ENCODE peak calls at places on chromosomes 11 and 22, in six cellular contexts. Y is left ventricle myocardium inferior, T is Peyer's patch, A is colonic mucosa, O is AG04450, V is HepG2. K is an unnamed sample.
A peak's percentile ranks its signal among the peaks of the same experiment; 100 is the strongest.

GRCh38 chr11:67276821-67277230 is 10.6 kb downstream of the GRK2 start:
- DNase-seq in Y (no peak), T (peak; percentile 71), A (peak; percentile 67), O (no peak), V (no peak), K (no peak)

GRCh38 chr11:72969894-72970335 is 155.7 kb downstream of the ATG16L2 start:
- DNase-seq in Y (no peak), T (no peak), A (no peak), O (no peak), V (no peak), K (peak; percentile 60)

GRCh38 chr11:105357764-105358163 is 218.2 kb upstream of the CARD18 start:
- DNase-seq in Y (no peak), T (no peak), A (no peak), O (peak; percentile 1), V (no peak), K (peak; percentile 35)

GRCh38 chr11:69220581-69221051 is 64.9 kb downstream of the SMIM38 start:
- DNase-seq in Y (no peak), T (peak; percentile 24), A (no peak), O (no peak), V (no peak), K (no peak)

GRCh38 chr11:117913736-117914397 is 15.3 kb downstream of the TMPRSS13 start:
- DNase-seq in Y (no peak), T (peak; percentile 25), A (no peak), O (no peak), V (no peak), K (no peak)

GRCh38 chr11:1852885-1853284 is at the start of gene LSP1:
- DNase-seq in Y (no peak), T (peak; percentile 94), A (no peak), O (no peak), V (no peak), K (no peak)

GRCh38 chr22:22431271-22432220 is 77.0 kb downstream of the ZNF280B start:
- DNase-seq in Y (peak; percentile 30), T (peak; percentile 92), A (peak; percentile 72), O (peak; percentile 6), V (peak; percentile 49), K (peak; percentile 18)

GRCh38 chr22:28044546-28045173 is 125.6 kb upstream of the PITPNB start:
- DNase-seq in Y (no peak), T (no peak), A (no peak), O (no peak), V (no peak), K (no peak)

GRCh38 chr11:80523057-80523456 is 1082.2 kb upstream of the TENM4 start:
- DNase-seq in Y (no peak), T (no peak), A (no peak), O (no peak), V (no peak), K (peak; percentile 39)

GRCh38 chr11:111691731-111692130 is 74.5 kb downstream of the PPP2R1B start:
- DNase-seq in Y (no peak), T (no peak), A (no peak), O (no peak), V (peak; percentile 6), K (no peak)

GRCh38 chr11:8262552-8263108 is 1.0 kb downstream of the LMO1 start:
- DNase-seq in Y (peak; percentile 37), T (peak; percentile 47), A (no peak), O (peak; percentile 11), V (no peak), K (peak; percentile 21)

GRCh38 chr22:32764330-32765116 is 37.0 kb upstream of the TIMP3 start:
- DNase-seq in Y (peak; percentile 65), T (peak; percentile 56), A (peak; percentile 38), O (peak; percentile 72), V (no peak), K (peak; percentile 87)

GRCh38 chr22:36237462-36238347 is 1.6 kb downstream of the APOL2 start:
- DNase-seq in Y (no peak), T (no peak), A (no peak), O (no peak), V (no peak), K (no peak)

GRCh38 chr11:100930185-100930778 is 199.3 kb downstream of the PGR start:
- DNase-seq in Y (no peak), T (no peak), A (no peak), O (no peak), V (peak; percentile 46), K (peak; percentile 65)

GRCh38 chr11:85718991-85719807 is 33.2 kb upstream of the CCDC89 start:
- DNase-seq in Y (peak; percentile 30), T (no peak), A (no peak), O (peak; percentile 97), V (peak; percentile 3), K (peak; percentile 95)

GRCh38 chr22:41780714-41781507 is 19.6 kb upstream of the CCDC134 start:
- DNase-seq in Y (peak; percentile 35), T (peak; percentile 96), A (peak; percentile 62), O (no peak), V (peak; percentile 56), K (peak; percentile 57)

GRCh38 chr11:76371170-76371569 is 9.8 kb downstream of the THAP12 start:
- DNase-seq in Y (no peak), T (no peak), A (no peak), O (peak; percentile 66), V (no peak), K (peak; percentile 97)

GRCh38 chr11:113023228-113023627 is 62.0 kb downstream of the NCAM1 start:
- DNase-seq in Y (no peak), T (no peak), A (no peak), O (no peak), V (no peak), K (peak; percentile 50)

GRCh38 chr22:42991010-42991651 is 23.8 kb downstream of the PACSIN2 start:
- DNase-seq in Y (no peak), T (peak; percentile 76), A (peak; percentile 67), O (no peak), V (no peak), K (peak; percentile 61)

GRCh38 chr11:46808804-46809431 is 37.2 kb downstream of the CKAP5 start:
- DNase-seq in Y (no peak), T (no peak), A (no peak), O (no peak), V (peak; percentile 25), K (peak; percentile 56)

GRCh38 chr11:704799-705645 is 1.0 kb upstream of the EPS8L2 start:
- DNase-seq in Y (no peak), T (peak; percentile 81), A (peak; percentile 90), O (no peak), V (peak; percentile 93), K (peak; percentile 43)

GRCh38 chr11:95128602-95129001 is 39.0 kb downstream of the ENDOD1 start:
- DNase-seq in Y (no peak), T (no peak), A (no peak), O (no peak), V (no peak), K (no peak)

GRCh38 chr11:4578624-4579023 is 2.9 kb upstream of the OR52I2 start:
- DNase-seq in Y (no peak), T (no peak), A (no peak), O (no peak), V (no peak), K (no peak)

GRCh38 chr11:75160328-75160757 is 9.4 kb downstream of the SLCO2B1 start:
- DNase-seq in Y (no peak), T (no peak), A (peak; percentile 57), O (no peak), V (no peak), K (no peak)

GRCh38 chr11:115464269-115464668 is 39.9 kb downstream of the CADM1 start:
- DNase-seq in Y (no peak), T (no peak), A (no peak), O (peak; percentile 7), V (no peak), K (peak; percentile 10)

GRCh38 chr22:36594569-36594968 is 65.6 kb upstream of the EIF3D start:
- DNase-seq in Y (no peak), T (no peak), A (no peak), O (no peak), V (no peak), K (no peak)

GRCh38 chr11:120773501-120774031 is 250.3 kb upstream of the TBCEL start:
- DNase-seq in Y (no peak), T (no peak), A (peak; percentile 38), O (no peak), V (no peak), K (peak; percentile 1)

GRCh38 chr11:116707250-116707649 is 65.5 kb downstream of the BUD13 start:
- DNase-seq in Y (no peak), T (peak; percentile 77), A (peak; percentile 62), O (no peak), V (no peak), K (peak; percentile 29)
- H3K27me3 ChIP-seq in Y (peaks cover 72% of the 10 kb centered on the region), T (no peaks in the 10 kb centered on the region), A (no peaks in the 10 kb centered on the region), O (peaks cover 24% of the 10 kb centered on the region), V (peaks cover 51% of the 10 kb centered on the region), K (peaks cover 2% of the 10 kb centered on the region)

GRCh38 chr22:26623984-26624383 is 2.2 kb downstream of the CRYBA4 start:
- DNase-seq in Y (no peak), T (no peak), A (no peak), O (no peak), V (no peak), K (no peak)
- H3K4me3 ChIP-seq in Y (no peak overlapping the region), T (no peak overlapping the region), A (no peak overlapping the region), O (no peak overlapping the region), V (no peak overlapping the region), K (no peak overlapping the region)

GRCh38 chr22:39928556-39929401 is 27.9 kb downstream of the GRAP2 start:
- DNase-seq in Y (no peak), T (no peak), A (no peak), O (no peak), V (no peak), K (peak; percentile 83)
- H3K27me3 ChIP-seq in Y (peaks cover 95% of the 10 kb centered on the region), T (no peaks in the 10 kb centered on the region), A (no peaks in the 10 kb centered on the region), O (peaks cover 43% of the 10 kb centered on the region), V (peaks cover 1% of the 10 kb centered on the region), K (peaks cover under 1% of the 10 kb centered on the region)

DNA sequence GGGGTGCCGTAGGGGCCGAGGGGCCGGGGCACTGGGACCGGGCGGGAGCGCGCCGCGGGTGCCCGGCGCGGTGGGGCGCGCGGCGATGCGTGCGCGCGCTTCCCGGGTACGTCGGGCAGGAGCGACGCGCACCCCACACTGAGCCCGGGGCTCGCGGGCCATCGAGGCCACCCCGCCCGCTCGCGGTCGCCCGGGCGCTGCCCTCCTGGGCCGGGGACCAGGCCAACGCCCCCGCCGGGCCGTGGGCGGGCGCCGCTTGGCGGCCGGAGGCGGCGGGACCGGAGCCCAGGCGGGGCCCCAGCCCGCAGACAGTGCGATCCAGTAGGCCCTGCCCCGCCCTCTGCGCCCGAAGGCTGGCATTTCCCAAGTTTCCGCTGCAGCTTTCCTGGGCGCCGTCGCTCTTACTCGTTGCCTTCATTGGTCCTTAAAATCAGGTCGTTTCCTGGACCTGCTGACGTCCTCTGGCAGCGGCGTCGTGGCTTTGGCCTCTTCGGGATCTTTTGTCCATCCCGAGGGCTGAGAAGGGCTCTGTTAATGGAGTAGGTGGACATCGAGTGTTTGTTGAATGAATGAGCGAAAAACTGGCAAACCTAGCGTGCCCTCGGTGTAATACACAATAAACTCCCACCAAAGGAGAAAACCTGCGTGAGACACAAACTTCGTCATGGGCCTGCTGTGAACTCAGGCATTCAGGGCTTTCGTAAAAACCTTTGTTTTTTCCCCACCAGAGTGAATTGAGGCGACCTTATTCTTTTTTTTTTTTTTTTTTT is 638 bp downstream of the PARVA start:
- DNase-seq in Y (peak; percentile 74), T (peak; percentile 80), A (peak; percentile 86), O (no peak), V (peak; percentile 62), K (peak; percentile 76)
- H3K4me3 ChIP-seq in Y (peak overlapping the region; percentile 76), T (peak overlapping the region; percentile 85), A (peak overlapping the region; percentile 51), O (peak overlapping the region; percentile 89), V (peak overlapping the region; percentile 80), K (peak overlapping the region; percentile 63)

DNA sequence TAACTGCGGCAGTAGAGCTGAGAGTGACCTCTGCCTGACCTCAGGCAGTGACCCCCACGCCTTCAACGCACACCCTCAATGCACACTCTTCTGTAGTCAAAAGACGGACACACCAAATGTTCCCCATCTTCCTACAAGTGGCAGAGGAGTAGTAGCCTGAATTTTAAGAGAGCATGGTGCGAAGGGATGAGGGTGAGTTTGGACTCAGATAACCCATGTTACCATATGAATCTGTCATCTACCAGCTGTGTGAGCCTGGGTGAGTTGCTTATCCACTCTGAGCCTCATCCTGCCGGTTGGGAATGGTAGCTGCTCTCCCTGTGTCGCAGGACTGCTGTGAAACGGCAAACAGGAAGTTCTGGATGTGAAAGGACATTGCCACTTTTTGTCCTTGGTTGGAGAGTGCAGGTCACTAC is 20.6 kb upstream of the ROBO3 start:
- DNase-seq in Y (no peak), T (no peak), A (no peak), O (no peak), V (no peak), K (no peak)
- H3K27me3 ChIP-seq in Y (peaks cover 100% of the 10 kb centered on the region), T (peaks cover 39% of the 10 kb centered on the region), A (peaks cover 77% of the 10 kb centered on the region), O (peaks cover 90% of the 10 kb centered on the region), V (peaks cover 93% of the 10 kb centered on the region), K (peaks cover 63% of the 10 kb centered on the region)